ENCODE peak calls at places on chromosomes 13 and 19, in seven cellular contexts. E is HCEC 1CT; H is amniotic epithelial cell; X is stimulated activated CD4-positive, alpha-beta T cell treated with anti-CD3 and anti-CD28 coated beads, Interleukin-15, amount 100 ng/mL, for 1 hour; C is cardiac muscle cell; L is thoracic aorta; Z is cardiac fibroblast. S is an unnamed sample.
A peak's percentile ranks its signal among the peaks of the same experiment; 100 is the strongest.

GRCh38 chr13:111216166-111216960 is 101.3 kb downstream of the ARHGEF7 start:
- DNase-seq in E (peak; percentile 7), H (peak; percentile 34), X (no peak), C (peak; percentile 72), L (no peak), Z (no peak), S (no peak)

GRCh38 chr19:58476498-58477015 is 405 bp downstream of the ZNF446 start:
- DNase-seq in E (no peak), H (no peak), X (no peak), C (peak; percentile 28), L (peak; percentile 36), Z (peak; percentile 29), S (no peak)

GRCh38 chr19:54035215-54036178 is 28.2 kb downstream of the VSTM1 start:
- DNase-seq in E (peak; percentile 89), H (peak; percentile 82), X (no peak), C (no peak), L (no peak), Z (peak; percentile 95), S (no peak)

GRCh38 chr19:4877753-4878490 is 10.5 kb upstream of the PLIN3 start:
- DNase-seq in E (no peak), H (no peak), X (no peak), C (no peak), L (peak; percentile 21), Z (no peak), S (no peak)

GRCh38 chr13:31706105-31706504 is 33.2 kb upstream of the RXFP2 start:
- DNase-seq in E (no peak), H (no peak), X (no peak), C (no peak), L (no peak), Z (no peak), S (no peak)

GRCh38 chr13:109715902-109716301 is 70.5 kb downstream of the IRS2 start:
- DNase-seq in E (peak; percentile 75), H (peak; percentile 93), X (no peak), C (peak; percentile 39), L (no peak), Z (peak; percentile 66), S (no peak)

GRCh38 chr19:4089400-4089908 is 22.8 kb upstream of the ZBTB7A start:
- DNase-seq in E (no peak), H (no peak), X (no peak), C (no peak), L (no peak), Z (no peak), S (peak; percentile 37)

GRCh38 chr13:49625392-49626137 is 2.7 kb upstream of the ARL11 start:
- DNase-seq in E (peak; percentile 8), H (peak; percentile 64), X (no peak), C (no peak), L (no peak), Z (no peak), S (no peak)

GRCh38 chr19:918481-919156 is 1.5 kb downstream of the KISS1R start:
- DNase-seq in E (no peak), H (no peak), X (no peak), C (peak; percentile 56), L (no peak), Z (no peak), S (no peak)

GRCh38 chr13:53015044-53015443 is 13.6 kb upstream of the OLFM4 start:
- DNase-seq in E (no peak), H (no peak), X (no peak), C (no peak), L (no peak), Z (no peak), S (no peak)

GRCh38 chr19:29528946-29529645 is 3.3 kb downstream of the VSTM2B start:
- DNase-seq in E (no peak), H (no peak), X (no peak), C (no peak), L (no peak), Z (no peak), S (no peak)

GRCh38 chr19:5915782-5916165 is 1.7 kb downstream of the CAPS start:
- DNase-seq in E (no peak), H (no peak), X (no peak), C (no peak), L (no peak), Z (no peak), S (no peak)